ENCODE peak calls at places on chromosomes 1 and 21, in nine cellular contexts. A is fibroblast of lung, V is fibroblast of pulmonary artery, K is heart left ventricle, W is psoas muscle, B is neural progenitor cell, E is AG10803, Z is right atrium auricular region, D is brain microvascular endothelial cell. T is an unnamed sample.
A peak's percentile ranks its signal among the peaks of the same experiment; 100 is the strongest.

GRCh38 chr1:78277253-78277652 is 213.5 kb upstream of the PTGFR start:
- DNase-seq in A (peak; percentile 91), V (peak; percentile 49), K (no peak), W (no peak), B (no peak), E (peak; percentile 84), Z (no peak), D (peak; percentile 86), T (no peak)

GRCh38 chr21:38383411-38384245 is 114.6 kb downstream of the ERG start:
- DNase-seq in A (no peak), V (no peak), K (no peak), W (no peak), B (no peak), E (no peak), Z (no peak), D (no peak), T (no peak)

GRCh38 chr1:68954841-68955240 is 458.0 kb upstream of the DEPDC1 start:
- DNase-seq in A (peak; percentile 64), V (no peak), K (no peak), W (no peak), B (no peak), E (peak; percentile 2), Z (no peak), D (no peak), T (peak; percentile 25)

GRCh38 chr1:178310685-178311105 is 186.1 kb downstream of the CLEC20A start:
- DNase-seq in A (peak; percentile 74), V (peak; percentile 87), K (no peak), W (no peak), B (peak; percentile 62), E (peak; percentile 86), Z (no peak), D (peak; percentile 47), T (peak; percentile 34)

GRCh38 chr1:94118471-94118870 is 2.5 kb downstream of the ABCA4 start:
- DNase-seq in A (no peak), V (no peak), K (no peak), W (no peak), B (no peak), E (no peak), Z (peak; percentile 36), D (no peak), T (no peak)

GRCh38 chr21:36551731-36552457 is 72.0 kb upstream of the CLDN14 start:
- DNase-seq in A (peak; percentile 88), V (peak; percentile 67), K (no peak), W (no peak), B (no peak), E (peak; percentile 94), Z (no peak), D (no peak), T (peak; percentile 53)

GRCh38 chr1:41500378-41500777 is 15.9 kb upstream of the EDN2 start:
- DNase-seq in A (peak; percentile 52), V (no peak), K (peak; percentile 83), W (peak; percentile 86), B (no peak), E (peak; percentile 35), Z (no peak), D (no peak), T (no peak)

GRCh38 chr1:167720965-167721616 is 691 bp upstream of the MPZL1 start:
- DNase-seq in A (peak; percentile 63), V (peak; percentile 63), K (peak; percentile 52), W (peak; percentile 66), B (peak; percentile 35), E (peak; percentile 68), Z (no peak), D (peak; percentile 36), T (peak; percentile 31)

GRCh38 chr21:41241341-41241740 is 73.4 kb downstream of the BACE2 start:
- DNase-seq in A (peak; percentile 60), V (no peak), K (no peak), W (no peak), B (no peak), E (no peak), Z (no peak), D (no peak), T (no peak)

GRCh38 chr1:39076799-39077148 is 50.6 kb downstream of the NDUFS5 start:
- DNase-seq in A (no peak), V (no peak), K (no peak), W (no peak), B (no peak), E (no peak), Z (no peak), D (no peak), T (no peak)

DNA sequence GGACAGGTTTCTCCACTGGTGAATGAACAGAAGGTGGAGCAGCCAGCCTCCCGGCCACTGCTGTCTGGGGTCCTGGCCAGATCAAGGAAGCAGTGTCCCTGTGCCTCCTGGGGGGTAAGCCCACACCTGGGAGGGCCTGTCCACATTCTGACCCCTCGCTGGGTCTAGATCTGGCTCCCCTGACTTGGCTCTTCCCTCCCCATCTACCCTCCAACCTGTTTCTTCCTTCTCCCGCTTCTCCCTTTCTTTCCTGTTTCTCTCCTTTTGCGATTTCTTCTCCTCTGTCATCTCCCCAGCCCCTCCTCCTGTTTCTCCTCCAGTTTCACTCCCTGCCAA is 378 bp downstream of the RORC start:
- DNase-seq in A (no peak), V (no peak), K (no peak), W (no peak), B (no peak), E (no peak), Z (no peak), D (no peak), T (no peak)
- H3K4me3 ChIP-seq in A (no peak overlapping the region), V (no peak overlapping the region), K (peak overlapping the region; percentile 34), W (peak overlapping the region; percentile 74), B (no peak overlapping the region), E (no peak overlapping the region), Z (peak overlapping the region; percentile 25), D (no peak overlapping the region), T (no peak overlapping the region)

GRCh38 chr1:153357853-153358690 is at the start of gene S100A9:
- DNase-seq in A (no peak), V (no peak), K (no peak), W (no peak), B (no peak), E (no peak), Z (no peak), D (no peak), T (no peak)
- H3K4me3 ChIP-seq in A (no peak within 1 kb of the TSS), V (no peak within 1 kb of the TSS), K (peak within 1 kb of the TSS; percentile 58), W (peak within 1 kb of the TSS; percentile 15), B (no peak within 1 kb of the TSS), E (no peak within 1 kb of the TSS), Z (no peak within 1 kb of the TSS), D (no peak within 1 kb of the TSS), T (no peak within 1 kb of the TSS)

GRCh38 chr1:108050134-108050533 is 85.2 kb upstream of the VAV3 start:
- DNase-seq in A (no peak), V (no peak), K (peak; percentile 51), W (no peak), B (no peak), E (no peak), Z (no peak), D (no peak), T (no peak)

GRCh38 chr1:108051625-108052382 is 86.8 kb upstream of the VAV3 start:
- DNase-seq in A (no peak), V (no peak), K (no peak), W (no peak), B (peak; percentile 55), E (no peak), Z (no peak), D (no peak), T (no peak)

GRCh38 chr1:108050911-108051624 is 86.1 kb upstream of the VAV3 start:
- DNase-seq in A (peak; percentile 38), V (no peak), K (no peak), W (no peak), B (no peak), E (no peak), Z (no peak), D (no peak), T (no peak)

GRCh38 chr1:108057536-108057935 is 92.6 kb upstream of the VAV3 start:
- DNase-seq in A (no peak), V (peak; percentile 72), K (peak; percentile 66), W (no peak), B (peak; percentile 40), E (no peak), Z (no peak), D (peak; percentile 44), T (peak; percentile 48)

GRCh38 chr1:108053291-108054023 is 88.5 kb upstream of the VAV3 start:
- DNase-seq in A (peak; percentile 51), V (peak; percentile 75), K (peak; percentile 37), W (no peak), B (no peak), E (peak; percentile 24), Z (no peak), D (peak; percentile 67), T (peak; percentile 80)
- H3K4me3 ChIP-seq in A (no peak overlapping the region), V (no peak overlapping the region), K (no peak overlapping the region), W (no peak overlapping the region), B (no peak overlapping the region), E (no peak overlapping the region), Z (no peak overlapping the region), D (no peak overlapping the region), T (no peak overlapping the region)

DNA sequence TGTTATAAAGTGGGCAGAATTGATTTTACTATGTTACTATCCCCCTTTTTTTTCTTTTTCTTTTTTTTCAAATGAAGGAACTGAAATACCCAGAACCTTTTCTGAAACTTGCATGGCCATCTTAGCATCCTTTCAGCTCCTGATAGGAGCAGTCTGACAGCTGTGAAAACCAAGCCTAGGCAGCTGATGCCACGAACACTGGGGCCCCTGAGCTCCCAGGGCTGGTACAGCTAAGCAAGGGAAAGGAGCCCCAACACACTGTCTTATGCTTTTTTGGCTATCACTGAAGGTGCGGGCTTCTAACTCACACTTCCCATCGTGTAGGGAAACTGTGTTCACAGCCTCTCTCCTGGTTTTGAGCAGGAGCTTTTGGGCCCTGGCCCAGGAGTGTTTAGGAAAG is 23.0 kb upstream of the CAMK1G start:
- DNase-seq in A (no peak), V (no peak), K (no peak), W (no peak), B (no peak), E (no peak), Z (no peak), D (no peak), T (no peak)
- H3K4me3 ChIP-seq in A (no peak overlapping the region), V (no peak overlapping the region), K (no peak overlapping the region), W (no peak overlapping the region), B (no peak overlapping the region), E (no peak overlapping the region), Z (no peak overlapping the region), D (no peak overlapping the region), T (no peak overlapping the region)

T was measured in skeletal muscle cell.